ENCODE peak calls at places on chromosomes 4 and X, in five cellular contexts. Q, L, E, O and R are unnamed samples.

GRCh38 chr4:28177641-28178040 is 1317.0 kb downstream of the STIM2 start:
- DNase-seq in Q (no peak), L (no peak), E (no peak), O (no peak), R (no peak)

GRCh38 chr4:184165291-184165690 is 52.4 kb downstream of the ENPP6 start:
- DNase-seq in Q (no peak), L (no peak), E (no peak), O (no peak), R (peak)

GRCh38 chrX:1468250-1468772 is 15.6 kb upstream of the ASMTL start:
- DNase-seq in Q (no peak), L (peak), E (peak), O (no peak), R (peak)

GRCh38 chrX:14476169-14476568 is 53.2 kb upstream of the GLRA2 start:
- DNase-seq in Q (no peak), L (no peak), E (no peak), O (no peak), R (no peak)

GRCh38 chrX:70476934-70477733 is 32.5 kb downstream of the DLG3 start:
- DNase-seq in Q (peak), L (peak), E (peak), O (no peak), R (no peak)

GRCh38 chr4:18691431-18692200 is 670.1 kb upstream of the LCORL start:
- DNase-seq in Q (peak), L (no peak), E (no peak), O (no peak), R (no peak)

GRCh38 chr4:124177647-124178425 is 534.7 kb downstream of the ANKRD50 start:
- DNase-seq in Q (no peak), L (peak), E (peak), O (no peak), R (no peak)

GRCh38 chrX:39899876-39900787 is 197.6 kb downstream of the BCOR start:
- DNase-seq in Q (no peak), L (no peak), E (peak), O (no peak), R (no peak)

GRCh38 chrX:130086414-130087207 is 23.7 kb downstream of the ELF4 start:
- DNase-seq in Q (no peak), L (no peak), E (no peak), O (no peak), R (peak)

GRCh38 chr4:115664285-115664684 is 550.9 kb upstream of the NDST4 start:
- DNase-seq in Q (no peak), L (no peak), E (no peak), O (no peak), R (no peak)

GRCh38 chr4:183402771-183403170 is 41.7 kb upstream of the CDKN2AIP start:
- DNase-seq in Q (no peak), L (no peak), E (no peak), O (no peak), R (peak)

GRCh38 chr4:133148690-133149363 is at the start of gene PCDH10:
- DNase-seq in Q (peak), L (peak), E (peak), O (no peak), R (peak)

GRCh38 chr4:132001542-132001941 is 1147.6 kb upstream of the PCDH10 start:
- DNase-seq in Q (no peak), L (no peak), E (peak), O (no peak), R (no peak)

GRCh38 chrX:133444952-133445831 is 29.9 kb upstream of the GPC4 start:
- DNase-seq in Q (no peak), L (peak), E (peak), O (no peak), R (no peak)

GRCh38 chr4:29304595-29304994 is 1415.6 kb upstream of the PCDH7 start:
- DNase-seq in Q (no peak), L (no peak), E (peak), O (no peak), R (no peak)

GRCh38 chr4:169795585-169795984 is 37.8 kb upstream of the HPF1 start:
- DNase-seq in Q (no peak), L (no peak), E (peak), O (no peak), R (no peak)

GRCh38 chr4:55808187-55808586 is 11.4 kb upstream of the EXOC1L start:
- DNase-seq in Q (no peak), L (no peak), E (no peak), O (no peak), R (no peak)

GRCh38 chr4:54626113-54626512 is 31.6 kb upstream of the KIT start:
- DNase-seq in Q (no peak), L (no peak), E (no peak), O (no peak), R (no peak)

GRCh38 chr4:77190053-77190452 is 33.0 kb downstream of the CCNG2 start:
- DNase-seq in Q (no peak), L (no peak), E (peak), O (no peak), R (no peak)

GRCh38 chr4:182306792-182307507 is 63.7 kb downstream of the TENM3 start:
- DNase-seq in Q (no peak), L (no peak), E (peak), O (no peak), R (no peak)

GRCh38 chr4:1347410-1347864 is 429 bp downstream of the UVSSA start:
- DNase-seq in Q (peak), L (peak), E (peak), O (peak), R (peak)

GRCh38 chr4:185259719-185260118 is 50.3 kb downstream of the SNX25 start:
- DNase-seq in Q (no peak), L (no peak), E (no peak), O (no peak), R (no peak)

GRCh38 chr4:121156822-121157769 is 7.0 kb downstream of the TNIP3 start:
- DNase-seq in Q (peak), L (peak), E (peak), O (no peak), R (peak)

GRCh38 chrX:45344597-45344996 is 143.9 kb upstream of the DIPK2B start:
- DNase-seq in Q (no peak), L (no peak), E (no peak), O (no peak), R (no peak)

GRCh38 chrX:150052226-150052625 is 113.9 kb upstream of the EOLA2 start:
- DNase-seq in Q (no peak), L (no peak), E (peak), O (no peak), R (no peak)

GRCh38 chr4:10296730-10297129 is 160.5 kb downstream of the ZNF518B start:
- DNase-seq in Q (no peak), L (no peak), E (peak), O (peak), R (no peak)

GRCh38 chr4:169341490-169341889 is 70.7 kb upstream of the SH3RF1 start:
- DNase-seq in Q (no peak), L (no peak), E (no peak), O (no peak), R (peak)

GRCh38 chr4:37936889-37937498 is 23.2 kb upstream of the PTTG2 start:
- DNase-seq in Q (no peak), L (no peak), E (no peak), O (peak), R (no peak)

GRCh38 chr4:86841309-86841708 is 7.9 kb downstream of the SLC10A6 start:
- DNase-seq in Q (no peak), L (no peak), E (peak), O (no peak), R (no peak)

GRCh38 chr4:149914521-149915115 is 99.0 kb upstream of the IQCM start:
- DNase-seq in Q (peak), L (peak), E (peak), O (no peak), R (peak)

GRCh38 chr4:10164877-10165283 is 48.3 kb upstream of the WDR1 start:
- DNase-seq in Q (peak), L (peak), E (peak), O (peak), R (peak)

GRCh38 chrX:139058831-139059495 is 347.4 kb upstream of the FGF13 start:
- DNase-seq in Q (no peak), L (no peak), E (peak), O (no peak), R (no peak)

GRCh38 chr4:24713604-24714003 is 81.8 kb upstream of the SOD3 start:
- DNase-seq in Q (no peak), L (no peak), E (no peak), O (no peak), R (no peak)

GRCh38 chrX:134599173-134599914 is 58.9 kb downstream of the PLAC1 start:
- DNase-seq in Q (no peak), L (no peak), E (no peak), O (no peak), R (peak)

GRCh38 chrX:56995271-56995994 is at the start of gene SPIN3:
- DNase-seq in Q (peak), L (peak), E (peak), O (peak), R (peak)

GRCh38 chr4:648579-649292 is 23.4 kb downstream of the PDE6B start:
- DNase-seq in Q (no peak), L (no peak), E (no peak), O (no peak), R (no peak)

GRCh38 chr4:153156263-153156662 is 48.0 kb upstream of the TRIM2 start:
- DNase-seq in Q (no peak), L (no peak), E (no peak), O (no peak), R (peak)

GRCh38 chr4:81164623-81165416 is 50.2 kb downstream of the PRKG2 start:
- DNase-seq in Q (no peak), L (peak), E (peak), O (no peak), R (peak)

GRCh38 chr4:167955006-167955405 is 137.3 kb upstream of the ANXA10 start:
- DNase-seq in Q (no peak), L (no peak), E (no peak), O (no peak), R (no peak)

GRCh38 chr4:39410415-39410814 is 3.7 kb downstream of the KLB start:
- DNase-seq in Q (no peak), L (no peak), E (no peak), O (no peak), R (no peak)
- TF ChIP-seq CTCF in Q (no peak), L (peak), E (no peak), O (no peak), R (no peak)

GRCh38 chr4:4248036-4248884 is at the start of gene TMEM128:
- DNase-seq in Q (peak), L (peak), E (peak), O (peak), R (peak)
- TF ChIP-seq CTCF in Q (no peak), L (peak), E (peak), O (peak), R (peak)

DNA sequence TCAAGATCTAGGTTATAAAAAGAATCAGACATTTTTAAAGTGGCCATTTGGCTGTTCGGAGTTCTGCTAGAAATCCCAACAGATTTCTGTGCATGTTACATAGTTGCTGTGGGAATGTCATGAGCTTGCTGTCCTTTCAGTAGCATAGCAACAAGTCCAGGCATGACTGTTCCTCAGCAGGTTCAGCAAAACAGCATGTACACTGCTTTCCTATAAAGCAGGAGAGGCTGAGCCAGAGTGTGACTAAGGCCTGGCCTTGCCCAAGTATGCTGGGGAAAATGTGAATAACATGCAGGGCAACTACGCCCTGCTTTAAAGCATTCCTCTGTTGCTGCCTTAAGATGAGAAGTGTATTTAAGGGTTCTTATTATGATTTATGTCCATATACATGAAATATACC is 217.1 kb upstream of the SMIM31 start:
- DNase-seq in Q (no peak), L (no peak), E (peak), O (peak), R (no peak)
- TF ChIP-seq CTCF in Q (no peak), L (no peak), E (peak), O (no peak), R (no peak)

DNA sequence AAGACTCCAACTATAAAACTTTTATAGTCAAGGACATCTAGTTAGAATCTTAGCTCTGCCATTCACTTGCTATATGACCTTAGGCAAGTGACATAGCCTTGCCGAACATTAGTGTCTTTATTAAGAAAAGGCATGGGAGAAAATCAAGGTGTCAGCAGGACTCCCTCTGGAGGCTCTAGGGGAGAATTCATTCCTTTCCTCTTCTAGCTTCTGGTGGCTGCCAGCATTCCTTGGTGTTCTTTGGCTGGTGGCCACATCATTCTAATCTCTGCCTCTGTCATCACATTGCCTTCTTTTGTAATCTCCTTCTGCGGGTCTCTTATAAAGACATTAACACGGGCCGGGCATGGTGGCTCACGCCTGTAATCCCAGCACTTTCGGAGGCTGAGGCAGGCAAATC is 99.8 kb downstream of the PPP1R2C start:
- DNase-seq in Q (no peak), L (no peak), E (peak), O (peak), R (no peak)
- TF ChIP-seq CTCF in Q (no peak), L (no peak), E (peak), O (peak), R (no peak)